ENCODE peak calls at places on chromosomes 6 and 20, in eight cellular contexts. Y, O, B, I, G, L, E and W are unnamed samples.

GRCh38 chr20:56986931-56987720 is 279.3 kb downstream of the BMP7 start:
- DNase-seq in Y (no peak), O (no peak), B (no peak), I (no peak), G (no peak), L (no peak), E (no peak), W (no peak)

GRCh38 chr6:118939683-118940082 is 4.7 kb upstream of the MCM9 start:
- DNase-seq in Y (no peak), O (no peak), B (no peak), I (no peak), G (no peak), L (no peak), E (no peak), W (no peak)

GRCh38 chr6:39309942-39310531 is 4.2 kb downstream of the KCNK17 start:
- DNase-seq in Y (peak; percentile 49), O (peak; percentile 79), B (peak; percentile 76), I (peak; percentile 79), G (peak; percentile 73), L (peak; percentile 83), E (peak; percentile 78), W (peak; percentile 86)

GRCh38 chr6:41561386-41561785 is 15.2 kb downstream of the FOXP4 start:
- DNase-seq in Y (no peak), O (no peak), B (no peak), I (no peak), G (no peak), L (no peak), E (no peak), W (no peak)

GRCh38 chr6:135905604-135906300 is 54.3 kb downstream of the PDE7B start:
- DNase-seq in Y (no peak), O (no peak), B (no peak), I (no peak), G (no peak), L (no peak), E (no peak), W (no peak)

GRCh38 chr6:131400054-131400781 is 172.8 kb upstream of the ARG1 start:
- DNase-seq in Y (no peak), O (no peak), B (no peak), I (no peak), G (no peak), L (no peak), E (no peak), W (no peak)

GRCh38 chr6:166627875-166628849 is 1.1 kb upstream of the RPS6KA2 start:
- DNase-seq in Y (peak; percentile 54), O (peak; percentile 86), B (peak; percentile 86), I (peak; percentile 81), G (peak; percentile 74), L (peak; percentile 77), E (peak; percentile 83), W (peak; percentile 88)

GRCh38 chr20:44580581-44581268 is 1.7 kb upstream of the PKIG start:
- DNase-seq in Y (no peak), O (no peak), B (no peak), I (no peak), G (no peak), L (no peak), E (no peak), W (no peak)

GRCh38 chr20:11453430-11453829 is 464.3 kb upstream of the BTBD3 start:
- DNase-seq in Y (no peak), O (no peak), B (no peak), I (no peak), G (no peak), L (no peak), E (no peak), W (no peak)

GRCh38 chr6:5979650-5980427 is 26.9 kb downstream of the NRN1 start:
- DNase-seq in Y (no peak), O (no peak), B (no peak), I (no peak), G (no peak), L (no peak), E (no peak), W (no peak)

GRCh38 chr6:1871936-1872335 is 262.2 kb downstream of the FOXC1 start:
- DNase-seq in Y (no peak), O (peak; percentile 73), B (no peak), I (no peak), G (peak; percentile 37), L (no peak), E (peak; percentile 77), W (no peak)

GRCh38 chr6:52077961-52078613 is 9.3 kb downstream of the PKHD1 start:
- DNase-seq in Y (no peak), O (no peak), B (no peak), I (no peak), G (no peak), L (no peak), E (no peak), W (no peak)

GRCh38 chr6:72865467-72865866 is 243.6 kb downstream of the KCNQ5 start:
- DNase-seq in Y (no peak), O (no peak), B (no peak), I (no peak), G (no peak), L (no peak), E (no peak), W (no peak)

GRCh38 chr6:158219229-158219628 is 51.1 kb downstream of the GTF2H5 start:
- DNase-seq in Y (no peak), O (no peak), B (no peak), I (no peak), G (no peak), L (peak; percentile 58), E (no peak), W (no peak)

GRCh38 chr6:130587778-130588520 is 222.1 kb downstream of the TMEM200A start:
- DNase-seq in Y (no peak), O (no peak), B (no peak), I (no peak), G (no peak), L (no peak), E (no peak), W (no peak)

GRCh38 chr6:42217165-42217522 is 517 bp downstream of the MRPS10 start:
- DNase-seq in Y (no peak), O (no peak), B (no peak), I (no peak), G (no peak), L (no peak), E (no peak), W (no peak)

GRCh38 chr6:136822051-136822378 is 377 bp upstream of the PEX7 start:
- DNase-seq in Y (no peak), O (peak; percentile 68), B (no peak), I (peak; percentile 21), G (peak; percentile 33), L (no peak), E (no peak), W (peak; percentile 44)

GRCh38 chr6:136784910-136785746 is 7.1 kb downstream of the MAP3K5 start:
- DNase-seq in Y (no peak), O (peak; percentile 86), B (peak; percentile 75), I (peak; percentile 60), G (peak; percentile 59), L (no peak), E (peak; percentile 78), W (peak; percentile 49)

GRCh38 chr6:148915889-148916288 is 169.1 kb downstream of the UST start:
- DNase-seq in Y (no peak), O (no peak), B (no peak), I (no peak), G (no peak), L (no peak), E (no peak), W (no peak)

GRCh38 chr20:59729476-59729875 is 125.1 kb downstream of the PHACTR3 start:
- DNase-seq in Y (no peak), O (peak; percentile 40), B (no peak), I (no peak), G (no peak), L (no peak), E (no peak), W (no peak)

GRCh38 chr6:46983007-46983411 is 59.1 kb downstream of the ADGRF1 start:
- DNase-seq in Y (no peak), O (no peak), B (no peak), I (no peak), G (no peak), L (no peak), E (no peak), W (no peak)

GRCh38 chr20:48241482-48241881 is 456.2 kb upstream of the SULF2 start:
- DNase-seq in Y (no peak), O (no peak), B (no peak), I (no peak), G (no peak), L (no peak), E (no peak), W (no peak)

GRCh38 chr6:70672549-70672948 is 4.9 kb downstream of the SMAP1 start:
- DNase-seq in Y (no peak), O (no peak), B (no peak), I (no peak), G (no peak), L (peak; percentile 34), E (no peak), W (peak; percentile 42)

GRCh38 chr20:50420380-50420779 is 89.8 kb upstream of the PTPN1 start:
- DNase-seq in Y (no peak), O (no peak), B (no peak), I (no peak), G (no peak), L (no peak), E (no peak), W (no peak)
- H3K4me1 ChIP-seq in Y (no peaks in the 10 kb centered on the region), O (peaks cover 15% of the 10 kb centered on the region), B (peaks cover 27% of the 10 kb centered on the region), I (no peaks in the 10 kb centered on the region), G (peaks cover 11% of the 10 kb centered on the region), L (peaks cover 4% of the 10 kb centered on the region), E (peaks cover 18% of the 10 kb centered on the region), W (peaks cover 39% of the 10 kb centered on the region)

GRCh38 chr20:51631011-51631950 is 88.8 kb upstream of the NFATC2 start:
- DNase-seq in Y (no peak), O (peak; percentile 86), B (peak; percentile 85), I (no peak), G (peak; percentile 60), L (peak; percentile 24), E (peak; percentile 85), W (no peak)
- TF ChIP-seq CTCF in Y (no peak), O (no peak), B (no peak), I (no peak), G (no peak), L (no peak), E (no peak), W (no peak)

GRCh38 chr20:38730989-38731737 is 6.9 kb downstream of the SLC32A1 start:
- DNase-seq in Y (peak; percentile 86), O (no peak), B (no peak), I (peak; percentile 76), G (peak; percentile 54), L (peak; percentile 66), E (no peak), W (peak; percentile 71)
- H3K4me1 ChIP-seq in Y (peaks cover 34% of the 10 kb centered on the region), O (no peaks in the 10 kb centered on the region), B (peaks cover 45% of the 10 kb centered on the region), I (no peaks in the 10 kb centered on the region), G (peaks cover 1% of the 10 kb centered on the region), L (no peaks in the 10 kb centered on the region), E (no peaks in the 10 kb centered on the region), W (peaks cover 13% of the 10 kb centered on the region)

DNA sequence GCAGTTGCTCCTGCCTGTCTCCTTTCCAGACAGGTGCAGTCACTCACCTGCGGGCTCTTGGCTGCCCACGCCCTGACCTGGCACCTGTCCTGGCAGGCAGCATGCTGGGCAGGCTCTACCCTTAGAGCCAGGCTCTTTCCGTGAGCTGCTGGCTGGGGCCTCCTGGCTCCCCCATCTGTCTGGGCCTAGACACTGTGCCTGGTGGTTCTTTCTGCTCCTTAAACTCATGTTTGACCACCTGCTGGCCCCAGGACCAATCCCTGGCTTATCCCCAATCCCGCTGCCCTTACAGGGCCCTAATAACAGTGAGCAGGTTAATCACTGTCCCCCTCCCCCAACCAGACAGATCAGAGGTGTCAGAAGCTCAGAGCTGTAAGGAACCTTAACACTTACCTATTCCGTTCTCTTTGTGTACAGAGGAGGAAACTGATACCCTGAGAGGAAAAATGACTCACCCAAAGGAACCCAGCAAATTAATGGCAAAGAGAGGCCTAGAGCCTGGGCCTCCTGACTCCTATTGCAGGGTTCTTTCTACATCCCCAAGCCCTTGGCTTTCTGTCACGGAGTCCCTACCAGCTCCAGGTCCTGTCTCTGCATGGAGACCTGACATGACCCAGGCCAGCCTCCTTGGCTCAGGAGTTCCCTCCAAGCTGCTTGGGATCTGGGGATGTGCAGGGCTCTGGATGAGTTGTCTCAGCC is 54.7 kb downstream of the RAB44 start:
- DNase-seq in Y (no peak), O (no peak), B (no peak), I (no peak), G (no peak), L (peak; percentile 81), E (no peak), W (peak; percentile 78)
- TF ChIP-seq CTCF in Y (no peak), O (no peak), B (no peak), I (no peak), G (no peak), L (no peak), E (no peak), W (no peak)